ENCODE peak calls at places on chromosomes 7 and 10, in eight cellular contexts. L is Panc1, X is IMR-90, D is heart right ventricle, G is H1, J is H9, C is ovary, A is upper lobe of left lung. W is an unnamed sample.

GRCh38 chr10:124032982-124033886 is 60.2 kb downstream of the CHST15 start:
- DNase-seq in L (no peak), X (peak; percentile 42), D (no peak), G (no peak), J (no peak), C (peak; percentile 63), A (no peak), W (no peak)

GRCh38 chr7:37009282-37009681 is 285.0 kb upstream of the AOAH start:
- DNase-seq in L (no peak), X (no peak), D (no peak), G (no peak), J (no peak), C (no peak), A (no peak), W (no peak)

GRCh38 chr7:36037121-36037662 is 115.9 kb upstream of the EEPD1 start:
- DNase-seq in L (no peak), X (peak; percentile 74), D (peak; percentile 52), G (no peak), J (no peak), C (no peak), A (no peak), W (no peak)

GRCh38 chr10:24360286-24361127 is 151.6 kb downstream of the KIAA1217 start:
- DNase-seq in L (peak; percentile 32), X (peak; percentile 73), D (peak; percentile 62), G (peak; percentile 71), J (peak; percentile 58), C (peak; percentile 83), A (no peak), W (no peak)

GRCh38 chr7:27172823-27173411 is 1.2 kb downstream of the HOXA10 start:
- DNase-seq in L (no peak), X (no peak), D (no peak), G (peak; percentile 61), J (peak; percentile 48), C (peak; percentile 48), A (peak; percentile 87), W (peak; percentile 89)

GRCh38 chr7:130998993-130999602 is 265.1 kb upstream of the KLF14 start:
- DNase-seq in L (no peak), X (peak; percentile 64), D (no peak), G (peak; percentile 40), J (no peak), C (no peak), A (no peak), W (no peak)

GRCh38 chr10:2964632-2965296 is 102.6 kb upstream of the PFKP start:
- DNase-seq in L (no peak), X (no peak), D (no peak), G (no peak), J (no peak), C (no peak), A (no peak), W (no peak)

GRCh38 chr7:17402628-17403278 is 104.3 kb downstream of the AHR start:
- DNase-seq in L (no peak), X (no peak), D (no peak), G (no peak), J (no peak), C (no peak), A (no peak), W (no peak)

GRCh38 chr10:14545827-14546226 is 215.1 kb upstream of the FRMD4A start:
- DNase-seq in L (no peak), X (peak; percentile 83), D (no peak), G (no peak), J (no peak), C (no peak), A (no peak), W (no peak)

GRCh38 chr7:28858206-28858605 is 99.9 kb downstream of the TRIL start:
- DNase-seq in L (no peak), X (peak; percentile 83), D (no peak), G (no peak), J (no peak), C (no peak), A (no peak), W (no peak)

GRCh38 chr7:1547777-1548437 is 8.1 kb downstream of the TMEM184A start:
- DNase-seq in L (no peak), X (no peak), D (peak; percentile 13), G (no peak), J (no peak), C (no peak), A (peak; percentile 76), W (no peak)

GRCh38 chr10:77800738-77801266 is 125.8 kb downstream of the DLG5 start:
- DNase-seq in L (no peak), X (peak; percentile 34), D (no peak), G (no peak), J (no peak), C (no peak), A (no peak), W (no peak)

GRCh38 chr7:117941138-117941810 is 68.0 kb upstream of the CTTNBP2 start:
- DNase-seq in L (no peak), X (peak; percentile 1), D (no peak), G (no peak), J (no peak), C (no peak), A (no peak), W (no peak)

GRCh38 chr10:44307691-44308090 is 77.2 kb downstream of the CXCL12 start:
- DNase-seq in L (no peak), X (no peak), D (no peak), G (no peak), J (no peak), C (no peak), A (no peak), W (no peak)

GRCh38 chr7:13336227-13336626 is 648.8 kb downstream of the ARL4A start:
- DNase-seq in L (no peak), X (peak; percentile 29), D (no peak), G (no peak), J (no peak), C (no peak), A (no peak), W (no peak)

GRCh38 chr7:157983442-157984137 is 604.0 kb downstream of the PTPRN2 start:
- DNase-seq in L (no peak), X (no peak), D (no peak), G (no peak), J (no peak), C (no peak), A (no peak), W (no peak)

GRCh38 chr7:117069379-117069778 is 116.1 kb downstream of the ST7 start:
- DNase-seq in L (no peak), X (no peak), D (no peak), G (no peak), J (no peak), C (no peak), A (no peak), W (no peak)

GRCh38 chr7:35820858-35821257 is 20.0 kb downstream of the SEPTIN7 start:
- DNase-seq in L (no peak), X (no peak), D (no peak), G (no peak), J (no peak), C (no peak), A (no peak), W (no peak)

GRCh38 chr10:34078798-34079470 is 736.2 kb downstream of the PARD3 start:
- DNase-seq in L (no peak), X (no peak), D (peak; percentile 60), G (no peak), J (no peak), C (peak; percentile 83), A (peak; percentile 73), W (no peak)

DNA sequence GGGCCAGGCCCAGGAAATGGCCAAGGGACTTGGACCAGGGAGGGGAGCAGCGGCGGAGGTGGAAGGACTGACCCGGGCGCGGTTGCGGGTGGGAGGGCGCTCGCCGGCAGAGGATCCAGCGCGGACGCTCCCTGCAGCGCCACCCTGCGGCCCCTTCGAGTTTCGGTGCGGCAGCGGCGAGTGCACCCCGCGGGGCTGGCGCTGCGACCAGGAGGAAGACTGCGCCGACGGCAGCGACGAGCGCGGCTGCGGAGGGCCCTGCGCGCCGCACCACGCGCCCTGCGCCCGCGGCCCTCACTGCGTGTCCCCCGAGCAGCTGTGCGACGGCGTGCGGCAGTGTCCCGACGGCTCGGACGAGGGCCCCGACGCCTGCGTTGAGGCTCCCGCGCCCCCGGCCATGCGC is 16.8 kb upstream of the ZNF467 start:
- DNase-seq in L (no peak), X (no peak), D (peak; percentile 61), G (peak; percentile 90), J (peak; percentile 69), C (no peak), A (peak; percentile 92), W (no peak)
- H3K27me3 ChIP-seq in L (no peaks in the 10 kb centered on the region), X (peaks cover 49% of the 10 kb centered on the region), D (peaks cover 45% of the 10 kb centered on the region), G (peaks cover 32% of the 10 kb centered on the region), J (no peaks in the 10 kb centered on the region), C (no peaks in the 10 kb centered on the region), A (no peaks in the 10 kb centered on the region), W (peaks cover 47% of the 10 kb centered on the region)

GRCh38 chr10:66982792-66983481 is 57.1 kb downstream of the LRRTM3 start:
- DNase-seq in L (no peak), X (no peak), D (no peak), G (no peak), J (no peak), C (no peak), A (no peak), W (no peak)
- H3K27me3 ChIP-seq in L (no peaks in the 10 kb centered on the region), X (no peaks in the 10 kb centered on the region), D (no peaks in the 10 kb centered on the region), G (no peaks in the 10 kb centered on the region), J (no peaks in the 10 kb centered on the region), C (no peaks in the 10 kb centered on the region), A (no peaks in the 10 kb centered on the region), W (no peaks in the 10 kb centered on the region)

GRCh38 chr10:49301302-49301701 is 2.3 kb downstream of the C10orf71 start:
- DNase-seq in L (no peak), X (no peak), D (no peak), G (no peak), J (no peak), C (no peak), A (no peak), W (no peak)

GRCh38 chr10:49304137-49304536 is 5.2 kb downstream of the C10orf71 start:
- DNase-seq in L (no peak), X (no peak), D (no peak), G (no peak), J (no peak), C (no peak), A (no peak), W (no peak)

GRCh38 chr10:49302088-49302487 is 3.1 kb downstream of the C10orf71 start:
- DNase-seq in L (no peak), X (no peak), D (no peak), G (no peak), J (no peak), C (no peak), A (no peak), W (no peak)

GRCh38 chr10:49300140-49300974 is 1.4 kb downstream of the C10orf71 start:
- DNase-seq in L (no peak), X (peak; percentile 17), D (peak; percentile 54), G (no peak), J (no peak), C (no peak), A (no peak), W (no peak)

DNA sequence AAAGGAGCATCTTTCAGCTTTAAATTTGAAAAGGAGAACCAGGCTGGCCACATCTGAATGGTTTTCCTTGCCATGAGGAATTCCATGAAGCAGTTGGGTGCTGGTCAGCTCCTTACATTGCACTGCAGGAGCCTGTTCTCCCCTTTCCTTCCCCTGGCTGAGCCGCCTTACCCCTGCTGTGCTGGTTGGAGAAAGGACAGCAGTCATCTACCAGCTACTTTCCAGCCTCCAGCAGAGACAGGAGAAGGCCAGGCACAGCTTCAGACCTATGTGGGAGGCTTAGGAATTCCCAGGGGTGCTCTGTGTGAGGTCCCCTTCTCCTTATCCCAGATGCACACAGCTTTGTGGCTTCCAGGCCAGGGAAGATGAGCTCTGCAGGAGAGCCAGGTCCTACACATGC is 4.7 kb downstream of the C10orf71 start:
- DNase-seq in L (no peak), X (no peak), D (no peak), G (no peak), J (no peak), C (no peak), A (no peak), W (no peak)
- H3K27me3 ChIP-seq in L (peaks cover 2% of the 10 kb centered on the region), X (peaks cover 27% of the 10 kb centered on the region), D (no peaks in the 10 kb centered on the region), G (no peaks in the 10 kb centered on the region), J (no peaks in the 10 kb centered on the region), C (no peaks in the 10 kb centered on the region), A (no peaks in the 10 kb centered on the region), W (no peaks in the 10 kb centered on the region)

GRCh38 chr10:71453186-71453585 is 56.5 kb downstream of the CDH23 start:
- DNase-seq in L (no peak), X (no peak), D (no peak), G (no peak), J (no peak), C (no peak), A (peak; percentile 55), W (no peak)
- H3K27me3 ChIP-seq in L (peaks cover 10% of the 10 kb centered on the region), X (peaks cover 43% of the 10 kb centered on the region), D (no peaks in the 10 kb centered on the region), G (no peaks in the 10 kb centered on the region), J (no peaks in the 10 kb centered on the region), C (no peaks in the 10 kb centered on the region), A (no peaks in the 10 kb centered on the region), W (peaks cover 5% of the 10 kb centered on the region)